ENCODE peak calls at places on chromosomes 12 and 14, in nine cellular contexts. D is stimulated activated CD4-positive, alpha-beta T cell treated with anti-CD3 and anti-CD28 coated beads, Interleukin-4, amount 100 ng/mL, for 1 hour; Y is NCI-H748 treated with DMSO at 0.1 percent for 48 hours; L is substantia nigra; C is lung microvascular endothelial cell; J is NCI-H460; U is upper lobe of left lung; G is activated naive CD8-positive, alpha-beta T cell treated with anti-CD3 and anti-CD28 coated beads, Interleukin-2, amount 10 ng/mL, durations not matched to agents 7 days and 5 days; W is B cell. V is an unnamed sample.

GRCh38 chr14:64329149-64329548 is 35.0 kb upstream of the ESR2 start:
- DNase-seq in L (no peak), Y (no peak), G (no peak), J (no peak), C (no peak), W (no peak), U (no peak), D (no peak), V (no peak)

GRCh38 chr14:95523051-95523817 is 6.8 kb upstream of the SYNE3 start:
- DNase-seq in D (peak), C (no peak), U (no peak), G (peak), Y (no peak), W (no peak), J (no peak), L (no peak), V (peak)

GRCh38 chr12:128928361-128928760 is 75.1 kb downstream of the GLT1D1 start:
- DNase-seq in C (no peak), U (no peak), D (no peak), J (no peak), L (no peak), W (no peak), Y (no peak), G (no peak), V (no peak)

GRCh38 chr12:104372048-104372720 is 68.6 kb downstream of the EID3 start:
- DNase-seq in W (peak), C (peak), D (no peak), Y (no peak), L (no peak), U (no peak), G (peak), J (no peak), V (peak)

GRCh38 chr12:15767301-15767700 is 21.9 kb downstream of the EPS8 start:
- DNase-seq in Y (no peak), D (no peak), C (peak), L (no peak), U (no peak), G (no peak), W (no peak), J (no peak), V (no peak)

GRCh38 chr14:29462271-29462670 is 465.4 kb downstream of the PRKD1 start:
- DNase-seq in D (no peak), C (peak), G (no peak), L (no peak), U (no peak), W (no peak), Y (peak), J (no peak), V (no peak)

GRCh38 chr14:102370305-102370809 is 7.6 kb downstream of the TECPR2 start:
- DNase-seq in J (no peak), Y (no peak), D (no peak), L (no peak), C (no peak), U (no peak), W (no peak), G (no peak), V (no peak)

GRCh38 chr14:65958664-65959562 is 527.3 kb upstream of the CCDC196 start:
- DNase-seq in Y (peak), D (no peak), L (no peak), G (no peak), C (peak), W (peak), U (peak), J (peak), V (no peak)

GRCh38 chr14:68140801-68141200 is 321.2 kb downstream of the RAD51B start:
- DNase-seq in D (no peak), W (no peak), U (no peak), Y (no peak), L (no peak), J (no peak), C (no peak), G (no peak), V (no peak)

GRCh38 chr12:18811268-18811667 is 73.3 kb downstream of the CAPZA3 start:
- DNase-seq in L (no peak), W (no peak), U (no peak), C (no peak), J (no peak), Y (no peak), D (no peak), G (no peak), V (no peak)

GRCh38 chr12:8746046-8746445 is 48.3 kb downstream of the RIMKLB start:
- DNase-seq in L (no peak), G (no peak), C (no peak), W (no peak), D (no peak), Y (no peak), U (no peak), J (no peak), V (no peak)